ENCODE peak calls at places on chromosomes 16 and 17, in eight cellular contexts. V is dermis blood vessel endothelial cell; M is WERI-Rb-1; K is activated CD4-positive, alpha-beta T cell treated with anti-CD3 and anti-CD28 coated beads for 48 hours; Y is CD4-positive, alpha-beta T cell; D is glutamatergic neuron; I is NCI-H1092; H is T-helper 1 cell. B is an unnamed sample.

GRCh38 chr17:48791128-48792032 is 25.6 kb downstream of the TTLL6 start:
- DNase-seq in M (peak), I (peak), V (peak), Y (no peak), K (peak), H (no peak), D (peak), B (peak)

GRCh38 chr17:66397486-66397885 is 95.1 kb downstream of the PRKCA start:
- DNase-seq in Y (no peak), V (no peak), M (no peak), H (no peak), I (no peak), K (peak), D (no peak), B (no peak)

GRCh38 chr17:69637399-69638165 is 223.1 kb downstream of the MAP2K6 start:
- DNase-seq in Y (no peak), K (no peak), V (no peak), H (no peak), I (no peak), D (no peak), M (no peak), B (no peak)

GRCh38 chr17:8162997-8163977 is 539 bp upstream of the VAMP2 start:
- DNase-seq in Y (no peak), V (peak), M (peak), K (peak), H (no peak), I (no peak), D (peak), B (peak)

GRCh38 chr16:29925173-29925804 is 737 bp downstream of the KCTD13 start:
- DNase-seq in K (no peak), D (no peak), H (no peak), Y (no peak), V (peak), I (no peak), M (no peak), B (no peak)

GRCh38 chr17:81701288-81702071 is 1.7 kb upstream of the MRPL12 start:
- DNase-seq in D (no peak), H (no peak), V (peak), K (peak), Y (no peak), I (no peak), M (no peak), B (peak)

GRCh38 chr16:87654826-87655225 is 52.5 kb downstream of the JPH3 start:
- DNase-seq in K (no peak), I (no peak), H (no peak), D (no peak), M (no peak), Y (no peak), V (no peak), B (no peak)

GRCh38 chr17:55158439-55158838 is 106.3 kb upstream of the HLF start:
- DNase-seq in Y (no peak), H (no peak), V (peak), D (no peak), K (no peak), M (no peak), I (no peak), B (no peak)

GRCh38 chr16:86087011-86087453 is 188.1 kb downstream of the IRF8 start:
- DNase-seq in I (no peak), M (no peak), Y (no peak), K (no peak), D (no peak), V (no peak), H (no peak), B (no peak)

GRCh38 chr17:44257815-44258750 is 9.9 kb downstream of the SLC4A1 start:
- DNase-seq in Y (no peak), V (no peak), M (no peak), K (no peak), I (no peak), D (no peak), H (no peak), B (no peak)

GRCh38 chr17:79338142-79338541 is 263.5 kb downstream of the ENGASE start:
- DNase-seq in I (no peak), H (no peak), Y (no peak), K (no peak), M (no peak), D (no peak), V (no peak), B (no peak)

GRCh38 chr16:56795011-56795410 is 65.1 kb downstream of the NUP93 start:
- DNase-seq in I (no peak), V (peak), M (no peak), K (no peak), D (no peak), Y (no peak), H (no peak), B (no peak)

GRCh38 chr17:44902135-44902760 is 3.0 kb upstream of the EFTUD2 start:
- DNase-seq in M (no peak), V (no peak), H (no peak), D (no peak), Y (no peak), I (no peak), K (no peak), B (no peak)

GRCh38 chr17:7912927-7913524 is 3.1 kb downstream of the RNF227 start:
- DNase-seq in H (peak), V (peak), Y (no peak), K (peak), I (peak), M (peak), D (no peak), B (no peak)

GRCh38 chr17:60102632-60103047 is 23.9 kb upstream of the HEATR6 start:
- DNase-seq in Y (peak), H (peak), D (no peak), K (peak), I (no peak), V (peak), M (no peak), B (no peak)

GRCh38 chr17:14604920-14605599 is 304.2 kb downstream of the HS3ST3B1 start:
- DNase-seq in H (no peak), V (no peak), M (no peak), K (no peak), I (no peak), D (no peak), Y (no peak), B (no peak)

GRCh38 chr16:81151648-81152047 is 55.5 kb upstream of the GCSH start:
- DNase-seq in V (no peak), I (no peak), D (no peak), Y (no peak), H (no peak), M (no peak), K (no peak), B (no peak)

GRCh38 chr17:73952498-73953205 is 250.8 kb upstream of the RPL38 start:
- DNase-seq in I (peak), K (peak), D (peak), V (no peak), Y (peak), H (no peak), M (peak), B (peak)

GRCh38 chr16:80875616-80876015 is 71.2 kb upstream of the CDYL2 start:
- DNase-seq in Y (no peak), H (no peak), K (no peak), V (no peak), D (no peak), I (no peak), M (no peak), B (no peak)

GRCh38 chr17:35089846-35090193 is 26.3 kb upstream of the RFFL start:
- DNase-seq in D (no peak), H (peak), V (peak), K (peak), Y (no peak), I (no peak), M (no peak), B (no peak)

GRCh38 chr16:11405331-11406176 is 60.3 kb downstream of the RMI2 start:
- DNase-seq in H (no peak), V (peak), D (peak), Y (peak), I (no peak), K (peak), M (peak), B (peak)

GRCh38 chr17:68238488-68238887 is 9.4 kb upstream of the AMZ2 start:
- DNase-seq in H (no peak), K (no peak), Y (no peak), I (no peak), V (no peak), M (no peak), D (no peak), B (peak)

GRCh38 chr17:30921544-30922196 is at the start of gene ADAP2:
- DNase-seq in V (peak), Y (no peak), H (no peak), K (no peak), I (no peak), M (peak), D (peak), B (no peak)